ENCODE peak calls at places on chromosomes 13 and 19, in nine cellular contexts. V, H, N, L, W, G, B, O and M are unnamed samples.

GRCh38 chr13:55160911-55161310 is 1979.8 kb upstream of the PRR20A start:
- DNase-seq in V (no peak), H (no peak), N (no peak), L (no peak), W (no peak), G (no peak), B (no peak), O (no peak), M (no peak)

GRCh38 chr13:31274345-31274870 is 74.6 kb downstream of the B3GLCT start:
- DNase-seq in V (no peak), H (no peak), N (no peak), L (no peak), W (no peak), G (no peak), B (no peak), O (no peak), M (no peak)

GRCh38 chr13:27599096-27599495 is 21.2 kb downstream of the LNX2 start:
- DNase-seq in V (no peak), H (no peak), N (no peak), L (no peak), W (no peak), G (no peak), B (no peak), O (no peak), M (no peak)

GRCh38 chr19:42051166-42052115 is 18.6 kb downstream of the GRIK5 start:
- DNase-seq in V (no peak), H (no peak), N (no peak), L (no peak), W (peak), G (no peak), B (no peak), O (no peak), M (no peak)

GRCh38 chr13:52738719-52739467 is 727 bp downstream of the CNMD start:
- DNase-seq in V (peak), H (no peak), N (peak), L (peak), W (no peak), G (no peak), B (no peak), O (no peak), M (peak)

GRCh38 chr19:39205449-39205764 is 1.3 kb upstream of the SYCN start:
- DNase-seq in V (no peak), H (no peak), N (no peak), L (no peak), W (no peak), G (no peak), B (no peak), O (no peak), M (no peak)

GRCh38 chr13:106534844-106535551 is 464 bp downstream of the EFNB2 start:
- DNase-seq in V (peak), H (no peak), N (peak), L (no peak), W (no peak), G (no peak), B (no peak), O (no peak), M (peak)

GRCh38 chr13:98144501-98145350 is 1.8 kb downstream of the FARP1 start:
- DNase-seq in V (peak), H (no peak), N (no peak), L (no peak), W (peak), G (no peak), B (peak), O (no peak), M (no peak)

GRCh38 chr13:44972956-44973581 is 16.2 kb downstream of the NUFIP1 start:
- DNase-seq in V (peak), H (no peak), N (no peak), L (no peak), W (peak), G (no peak), B (peak), O (no peak), M (no peak)

GRCh38 chr19:48674921-48675824 is 2.4 kb upstream of the NTN5 start:
- DNase-seq in V (peak), H (peak), N (peak), L (no peak), W (peak), G (peak), B (peak), O (peak), M (peak)

GRCh38 chr13:26971990-26972888 is 199.4 kb downstream of the USP12 start:
- DNase-seq in V (no peak), H (no peak), N (peak), L (no peak), W (no peak), G (no peak), B (peak), O (no peak), M (no peak)

GRCh38 chr13:73708393-73708985 is 425.7 kb downstream of the KLF12 start:
- DNase-seq in V (peak), H (peak), N (no peak), L (no peak), W (peak), G (no peak), B (peak), O (no peak), M (peak)

GRCh38 chr13:50128406-50129048 is 113.3 kb downstream of the KCNRG start:
- DNase-seq in V (no peak), H (no peak), N (no peak), L (no peak), W (no peak), G (no peak), B (no peak), O (no peak), M (no peak)

GRCh38 chr13:42369071-42369795 is 97.3 kb downstream of the AKAP11 start:
- DNase-seq in V (no peak), H (no peak), N (no peak), L (no peak), W (no peak), G (no peak), B (no peak), O (no peak), M (no peak)

GRCh38 chr13:43061496-43062280 is 38.3 kb downstream of the DNAJC15 start:
- DNase-seq in V (no peak), H (no peak), N (no peak), L (no peak), W (no peak), G (no peak), B (no peak), O (no peak), M (no peak)

GRCh38 chr19:17855333-17856152 is 4.2 kb upstream of the RPL18A start:
- DNase-seq in V (peak), H (peak), N (peak), L (peak), W (peak), G (no peak), B (peak), O (peak), M (peak)

GRCh38 chr19:3269972-3270667 is 45.7 kb downstream of the CELF5 start:
- DNase-seq in V (no peak), H (no peak), N (no peak), L (no peak), W (no peak), G (no peak), B (no peak), O (no peak), M (no peak)
- TF ChIP-seq CTCF in V (no peak), H (no peak), N (no peak), L (no peak), W (no peak), G (no peak), B (no peak), O (no peak), M (no peak)

DNA sequence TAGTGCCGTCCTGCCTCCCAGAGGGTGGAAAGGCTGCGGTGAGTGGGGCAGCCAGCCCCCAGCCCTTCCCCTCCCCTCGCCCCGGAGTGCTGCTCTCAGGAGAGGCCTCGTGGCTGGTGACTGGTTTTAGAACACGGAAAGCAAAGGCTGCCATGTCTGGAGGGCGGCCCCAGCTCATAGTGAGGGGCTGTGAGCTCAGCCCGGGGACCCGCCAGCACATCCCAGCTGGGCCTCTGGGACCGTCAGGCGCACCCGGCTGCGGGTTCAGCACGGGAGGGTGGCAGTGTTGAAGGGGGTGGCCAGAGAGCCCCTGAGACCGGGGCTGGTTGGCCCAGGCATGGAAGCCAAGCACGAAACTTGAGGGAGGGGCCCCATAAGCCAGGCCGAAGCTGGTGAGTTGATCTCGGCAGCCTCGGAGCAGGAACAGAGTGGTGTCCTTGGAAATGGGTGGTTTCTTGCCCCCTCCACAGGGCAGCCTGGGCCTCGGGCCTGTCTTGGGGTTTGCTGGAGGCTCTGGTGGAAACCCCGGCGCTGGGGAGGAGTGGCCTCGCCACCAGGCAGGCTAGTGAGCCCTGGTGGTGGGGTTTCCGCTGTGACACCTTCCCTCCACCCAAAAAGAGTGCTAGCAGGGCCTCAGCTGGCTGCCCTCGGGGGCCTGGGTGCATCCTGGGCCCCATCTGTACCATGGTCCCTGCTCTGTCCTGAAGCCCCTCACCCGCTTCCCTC is 157.7 kb downstream of the KDM4B start:
- DNase-seq in V (no peak), H (no peak), N (no peak), L (no peak), W (no peak), G (no peak), B (no peak), O (no peak), M (no peak)
- TF ChIP-seq CTCF in V (no peak), H (no peak), N (no peak), L (no peak), W (no peak), G (no peak), B (no peak), O (no peak), M (no peak)

DNA sequence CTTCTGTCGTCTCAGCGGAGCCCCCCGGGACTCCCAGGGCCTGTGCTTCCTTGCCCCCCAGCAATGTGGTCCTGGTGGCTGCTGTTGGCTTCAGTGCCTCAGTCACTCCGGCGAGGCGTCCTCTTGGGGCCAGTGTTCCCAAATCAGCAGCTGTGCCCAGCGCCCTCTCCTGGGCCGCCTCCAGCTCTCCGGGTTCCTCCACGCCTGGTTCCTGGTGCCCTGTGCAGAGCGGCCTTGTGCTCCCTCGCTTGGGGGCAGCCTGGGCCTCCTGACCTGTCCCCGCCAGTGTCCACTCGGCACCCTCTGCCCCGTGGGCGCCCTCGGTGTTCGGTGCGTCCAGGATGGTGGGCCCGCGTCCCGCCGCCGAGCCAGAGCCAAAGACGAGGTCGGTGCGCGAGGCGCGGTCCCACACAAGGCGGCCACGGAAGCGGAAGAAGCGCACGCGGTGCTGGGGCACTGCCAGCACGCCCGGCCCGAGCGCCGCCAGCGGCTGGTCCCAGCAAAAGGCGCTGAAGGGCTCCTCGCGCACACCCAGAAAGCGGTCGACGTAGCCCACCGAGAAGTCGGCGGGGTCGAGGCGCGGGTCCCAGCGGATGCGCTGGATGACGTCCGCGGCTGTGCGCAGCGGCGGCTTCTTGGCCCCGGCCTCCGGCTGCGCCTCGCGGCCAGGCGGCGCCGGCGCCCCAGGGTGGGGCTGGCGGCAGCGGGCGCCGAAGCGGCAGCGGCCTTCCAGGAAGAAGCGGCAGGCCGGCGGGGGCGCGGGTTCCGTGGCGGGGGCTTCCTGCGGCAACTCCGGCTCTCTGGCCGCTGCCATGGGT is 656 bp downstream of the LENG9 start:
- DNase-seq in V (peak), H (peak), N (peak), L (no peak), W (peak), G (peak), B (peak), O (peak), M (no peak)
- TF ChIP-seq CTCF in V (peak), H (no peak), N (no peak), L (no peak), W (peak), G (no peak), B (peak), O (peak), M (peak)

DNA sequence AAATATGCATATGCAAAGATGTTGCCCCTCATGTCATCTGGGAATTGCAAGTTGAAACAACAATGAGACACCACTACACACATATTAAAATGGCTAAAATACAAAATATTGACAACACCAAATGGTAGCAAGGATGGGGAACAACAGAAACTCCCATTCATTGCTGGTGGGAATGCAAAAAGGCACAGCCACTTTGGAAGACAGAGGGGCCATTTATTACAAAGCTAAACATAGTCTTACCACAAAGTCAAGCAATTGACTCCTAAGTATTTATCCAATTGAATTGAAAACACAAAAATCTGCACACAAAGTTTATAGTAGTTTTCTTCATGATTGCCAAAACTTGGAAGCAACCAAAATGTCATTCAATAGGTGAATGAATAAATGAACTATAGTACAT is 6.1 kb upstream of the SERPINE3 start:
- DNase-seq in V (no peak), H (no peak), N (no peak), L (no peak), W (no peak), G (no peak), B (no peak), O (no peak), M (no peak)
- TF ChIP-seq CTCF in V (no peak), H (no peak), N (no peak), L (no peak), W (no peak), G (no peak), B (no peak), O (no peak), M (no peak)